ENCODE peak calls at places on chromosomes 11 and 22, in ten cellular contexts. One of them, this sample, is unnamed.

GRCh38 chr11:2306971-2307732 is 5.3 kb downstream of the TSPAN32 start:
- DNase-seq in cardiac muscle cell: no peak
- DNase-seq in colonic mucosa: no peak
- DNase-seq in heart right ventricle: no peak
- DNase-seq in A549: no peak
- DNase-seq in neural progenitor cell: no peak
- DNase-seq in breast epithelium: peak; percentile 47
- DNase-seq in IMR-90: peak; percentile 27
- DNase-seq in left ventricle myocardium inferior: no peak
- DNase-seq in PC-3: no peak
- DNase-seq in this sample: no peak

GRCh38 chr11:2395211-2395730 is 5.3 kb upstream of the TSSC4 start:
- DNase-seq in cardiac muscle cell: no peak
- DNase-seq in colonic mucosa: no peak
- DNase-seq in heart right ventricle: no peak
- DNase-seq in A549: no peak
- DNase-seq in neural progenitor cell: no peak
- DNase-seq in breast epithelium: no peak
- DNase-seq in IMR-90: no peak
- DNase-seq in left ventricle myocardium inferior: no peak
- DNase-seq in PC-3: no peak
- DNase-seq in this sample: no peak

GRCh38 chr11:102172127-102172848 is 62.0 kb downstream of the YAP1 start:
- DNase-seq in cardiac muscle cell: peak; percentile 76
- DNase-seq in colonic mucosa: no peak
- DNase-seq in heart right ventricle: no peak
- DNase-seq in A549: no peak
- DNase-seq in neural progenitor cell: no peak
- DNase-seq in breast epithelium: no peak
- DNase-seq in IMR-90: peak; percentile 54
- DNase-seq in left ventricle myocardium inferior: no peak
- DNase-seq in PC-3: peak; percentile 64
- DNase-seq in this sample: no peak

GRCh38 chr11:123640677-123641494 is 13.5 kb downstream of the SCN3B start:
- DNase-seq in cardiac muscle cell: peak; percentile 54
- DNase-seq in colonic mucosa: peak; percentile 37
- DNase-seq in heart right ventricle: peak; percentile 19
- DNase-seq in A549: peak; percentile 43
- DNase-seq in neural progenitor cell: peak; percentile 71
- DNase-seq in breast epithelium: no peak
- DNase-seq in IMR-90: peak; percentile 17
- DNase-seq in left ventricle myocardium inferior: peak; percentile 29
- DNase-seq in PC-3: peak; percentile 67
- DNase-seq in this sample: peak; percentile 65

GRCh38 chr11:111514216-111515031 is at the start of gene HOATZ:
- DNase-seq in cardiac muscle cell: peak; percentile 27
- DNase-seq in colonic mucosa: no peak
- DNase-seq in heart right ventricle: no peak
- DNase-seq in A549: no peak
- DNase-seq in neural progenitor cell: peak; percentile 95
- DNase-seq in breast epithelium: no peak
- DNase-seq in IMR-90: no peak
- DNase-seq in left ventricle myocardium inferior: no peak
- DNase-seq in PC-3: no peak
- DNase-seq in this sample: no peak

GRCh38 chr22:40525250-40525884 is 111.2 kb downstream of the MRTFA start:
- DNase-seq in cardiac muscle cell: peak; percentile 74
- DNase-seq in colonic mucosa: peak; percentile 60
- DNase-seq in heart right ventricle: peak; percentile 31
- DNase-seq in A549: no peak
- DNase-seq in neural progenitor cell: peak; percentile 41
- DNase-seq in breast epithelium: no peak
- DNase-seq in IMR-90: peak; percentile 46
- DNase-seq in left ventricle myocardium inferior: peak; percentile 53
- DNase-seq in PC-3: peak; percentile 48
- DNase-seq in this sample: peak; percentile 60

GRCh38 chr22:37896181-37896592 is 9.9 kb upstream of the MICALL1 start:
- DNase-seq in cardiac muscle cell: peak; percentile 51
- DNase-seq in colonic mucosa: peak; percentile 35
- DNase-seq in heart right ventricle: peak; percentile 30
- DNase-seq in A549: no peak
- DNase-seq in neural progenitor cell: no peak
- DNase-seq in breast epithelium: no peak
- DNase-seq in IMR-90: peak; percentile 33
- DNase-seq in left ventricle myocardium inferior: no peak
- DNase-seq in PC-3: peak; percentile 88
- DNase-seq in this sample: no peak

GRCh38 chr11:36601145-36601544 is 3.1 kb upstream of the RAG2 start:
- DNase-seq in cardiac muscle cell: no peak
- DNase-seq in colonic mucosa: no peak
- DNase-seq in heart right ventricle: no peak
- DNase-seq in A549: no peak
- DNase-seq in neural progenitor cell: no peak
- DNase-seq in breast epithelium: no peak
- DNase-seq in IMR-90: no peak
- DNase-seq in left ventricle myocardium inferior: no peak
- DNase-seq in PC-3: no peak
- DNase-seq in this sample: no peak

GRCh38 chr11:130181295-130182272 is 22.0 kb downstream of the ST14 start:
- DNase-seq in cardiac muscle cell: peak; percentile 67
- DNase-seq in colonic mucosa: peak; percentile 87
- DNase-seq in heart right ventricle: peak; percentile 23
- DNase-seq in A549: peak; percentile 27
- DNase-seq in neural progenitor cell: no peak
- DNase-seq in breast epithelium: no peak
- DNase-seq in IMR-90: peak; percentile 83
- DNase-seq in left ventricle myocardium inferior: no peak
- DNase-seq in PC-3: peak; percentile 89
- DNase-seq in this sample: peak; percentile 62

GRCh38 chr11:78338138-78338537 is 79.5 kb downstream of the GAB2 start:
- DNase-seq in cardiac muscle cell: no peak
- DNase-seq in colonic mucosa: no peak
- DNase-seq in heart right ventricle: no peak
- DNase-seq in A549: no peak
- DNase-seq in neural progenitor cell: no peak
- DNase-seq in breast epithelium: no peak
- DNase-seq in IMR-90: no peak
- DNase-seq in left ventricle myocardium inferior: no peak
- DNase-seq in PC-3: no peak
- DNase-seq in this sample: no peak

GRCh38 chr11:69848196-69848595 is 29.0 kb upstream of the FGF3 start:
- DNase-seq in cardiac muscle cell: peak; percentile 48
- DNase-seq in colonic mucosa: no peak
- DNase-seq in heart right ventricle: no peak
- DNase-seq in A549: no peak
- DNase-seq in neural progenitor cell: no peak
- DNase-seq in breast epithelium: no peak
- DNase-seq in IMR-90: peak; percentile 32
- DNase-seq in left ventricle myocardium inferior: no peak
- DNase-seq in PC-3: peak; percentile 25
- DNase-seq in this sample: no peak

GRCh38 chr11:126816655-126817054 is 183.9 kb downstream of the KIRREL3 start:
- DNase-seq in cardiac muscle cell: peak; percentile 7
- DNase-seq in colonic mucosa: no peak
- DNase-seq in heart right ventricle: no peak
- DNase-seq in A549: no peak
- DNase-seq in neural progenitor cell: peak; percentile 16
- DNase-seq in breast epithelium: no peak
- DNase-seq in IMR-90: no peak
- DNase-seq in left ventricle myocardium inferior: no peak
- DNase-seq in PC-3: no peak
- DNase-seq in this sample: peak; percentile 44
- H3K27ac ChIP-seq in cardiac muscle cell: no peak overlapping the region
- H3K27ac ChIP-seq in colonic mucosa: no peak overlapping the region
- H3K27ac ChIP-seq in heart right ventricle: no peak overlapping the region
- H3K27ac ChIP-seq in A549: peak overlapping the region; percentile 34
- H3K27ac ChIP-seq in neural progenitor cell: peak overlapping the region; percentile 14
- H3K27ac ChIP-seq in breast epithelium: no peak overlapping the region
- H3K27ac ChIP-seq in IMR-90: peak overlapping the region; percentile 39
- H3K27ac ChIP-seq in left ventricle myocardium inferior: no peak overlapping the region
- H3K27ac ChIP-seq in PC-3: no peak overlapping the region
- H3K27ac ChIP-seq in this sample: peak overlapping the region; percentile 35

GRCh38 chr11:114129699-114130659 is 70.5 kb downstream of the ZBTB16 start:
- DNase-seq in cardiac muscle cell: no peak
- DNase-seq in colonic mucosa: no peak
- DNase-seq in heart right ventricle: no peak
- DNase-seq in A549: no peak
- DNase-seq in neural progenitor cell: peak; percentile 25
- DNase-seq in breast epithelium: no peak
- DNase-seq in IMR-90: no peak
- DNase-seq in left ventricle myocardium inferior: no peak
- DNase-seq in PC-3: no peak
- DNase-seq in this sample: no peak
- H3K4me3 ChIP-seq in cardiac muscle cell: no peak overlapping the region
- H3K4me3 ChIP-seq in colonic mucosa: no peak overlapping the region
- H3K4me3 ChIP-seq in heart right ventricle: no peak overlapping the region
- H3K4me3 ChIP-seq in A549: no peak overlapping the region
- H3K4me3 ChIP-seq in neural progenitor cell: no peak overlapping the region
- H3K4me3 ChIP-seq in breast epithelium: no peak overlapping the region
- H3K4me3 ChIP-seq in IMR-90: no peak overlapping the region
- H3K4me3 ChIP-seq in left ventricle myocardium inferior: peak overlapping the region; percentile 11
- H3K4me3 ChIP-seq in PC-3: no peak overlapping the region
- H3K4me3 ChIP-seq in this sample: no peak overlapping the region

DNA sequence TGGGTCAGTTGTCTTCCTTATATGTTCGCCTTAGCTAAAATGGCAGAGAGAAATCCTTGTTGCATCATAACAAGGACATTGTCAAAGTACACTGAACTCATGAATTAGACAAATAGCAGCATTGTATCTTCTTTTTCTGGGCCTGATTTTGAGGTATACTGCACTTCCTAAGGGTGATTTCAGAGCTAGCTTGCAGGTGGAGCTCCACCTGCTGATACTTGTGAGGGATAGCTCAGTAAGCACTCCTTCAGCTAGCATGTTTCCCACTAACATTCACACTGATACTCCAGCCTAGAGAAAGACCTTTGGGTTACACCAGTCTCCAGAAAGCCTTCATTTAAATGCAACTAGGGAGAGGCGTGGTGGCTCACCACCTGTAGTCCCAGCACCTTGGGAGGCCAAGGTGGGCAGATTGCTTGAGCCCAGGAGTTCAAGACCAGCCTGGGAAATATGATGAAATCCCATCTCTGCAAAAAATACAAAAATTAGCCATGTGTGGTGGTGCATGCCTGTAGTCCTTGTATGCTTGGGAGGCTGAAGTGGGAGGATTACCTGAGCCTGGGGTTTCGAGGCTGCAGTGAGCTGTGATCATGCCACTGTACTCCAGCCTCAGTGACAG is 29.8 kb downstream of the JAM3 start:
- DNase-seq in cardiac muscle cell: no peak
- DNase-seq in colonic mucosa: no peak
- DNase-seq in heart right ventricle: no peak
- DNase-seq in A549: no peak
- DNase-seq in neural progenitor cell: no peak
- DNase-seq in breast epithelium: no peak
- DNase-seq in IMR-90: no peak
- DNase-seq in left ventricle myocardium inferior: no peak
- DNase-seq in PC-3: peak; percentile 53
- DNase-seq in this sample: peak; percentile 13
- TF ChIP-seq CTCF in cardiac muscle cell: no peak
- TF ChIP-seq CTCF in colonic mucosa: peak; percentile 19
- TF ChIP-seq CTCF in heart right ventricle: no peak
- TF ChIP-seq CTCF in A549: no peak
- TF ChIP-seq CTCF in neural progenitor cell: peak; percentile 34
- TF ChIP-seq CTCF in breast epithelium: no peak
- TF ChIP-seq CTCF in IMR-90: no peak
- TF ChIP-seq CTCF in left ventricle myocardium inferior: peak; percentile 44
- TF ChIP-seq CTCF in PC-3: peak; percentile 66
- TF ChIP-seq CTCF in this sample: peak; percentile 73

GRCh38 chr11:12044799-12045198 is 36.4 kb upstream of the DKK3 start:
- DNase-seq in cardiac muscle cell: no peak
- DNase-seq in colonic mucosa: no peak
- DNase-seq in heart right ventricle: no peak
- DNase-seq in A549: no peak
- DNase-seq in neural progenitor cell: no peak
- DNase-seq in breast epithelium: no peak
- DNase-seq in IMR-90: no peak
- DNase-seq in left ventricle myocardium inferior: no peak
- DNase-seq in PC-3: no peak
- DNase-seq in this sample: no peak

GRCh38 chr11:12045914-12046635 is 37.6 kb upstream of the DKK3 start:
- DNase-seq in cardiac muscle cell: no peak
- DNase-seq in colonic mucosa: no peak
- DNase-seq in heart right ventricle: no peak
- DNase-seq in A549: no peak
- DNase-seq in neural progenitor cell: no peak
- DNase-seq in breast epithelium: no peak
- DNase-seq in IMR-90: peak; percentile 39
- DNase-seq in left ventricle myocardium inferior: no peak
- DNase-seq in PC-3: no peak
- DNase-seq in this sample: no peak

GRCh38 chr11:12043959-12044772 is 35.7 kb upstream of the DKK3 start:
- DNase-seq in cardiac muscle cell: peak; percentile 92
- DNase-seq in colonic mucosa: peak; percentile 78
- DNase-seq in heart right ventricle: peak; percentile 81
- DNase-seq in A549: peak; percentile 80
- DNase-seq in neural progenitor cell: peak; percentile 78
- DNase-seq in breast epithelium: peak; percentile 79
- DNase-seq in IMR-90: peak; percentile 100
- DNase-seq in left ventricle myocardium inferior: peak; percentile 72
- DNase-seq in PC-3: peak; percentile 96
- DNase-seq in this sample: peak; percentile 62

GRCh38 chr11:12048936-12049790 is 40.7 kb upstream of the DKK3 start:
- DNase-seq in cardiac muscle cell: peak; percentile 39
- DNase-seq in colonic mucosa: no peak
- DNase-seq in heart right ventricle: no peak
- DNase-seq in A549: no peak
- DNase-seq in neural progenitor cell: no peak
- DNase-seq in breast epithelium: no peak
- DNase-seq in IMR-90: peak; percentile 42
- DNase-seq in left ventricle myocardium inferior: no peak
- DNase-seq in PC-3: peak; percentile 27
- DNase-seq in this sample: peak; percentile 59

DNA sequence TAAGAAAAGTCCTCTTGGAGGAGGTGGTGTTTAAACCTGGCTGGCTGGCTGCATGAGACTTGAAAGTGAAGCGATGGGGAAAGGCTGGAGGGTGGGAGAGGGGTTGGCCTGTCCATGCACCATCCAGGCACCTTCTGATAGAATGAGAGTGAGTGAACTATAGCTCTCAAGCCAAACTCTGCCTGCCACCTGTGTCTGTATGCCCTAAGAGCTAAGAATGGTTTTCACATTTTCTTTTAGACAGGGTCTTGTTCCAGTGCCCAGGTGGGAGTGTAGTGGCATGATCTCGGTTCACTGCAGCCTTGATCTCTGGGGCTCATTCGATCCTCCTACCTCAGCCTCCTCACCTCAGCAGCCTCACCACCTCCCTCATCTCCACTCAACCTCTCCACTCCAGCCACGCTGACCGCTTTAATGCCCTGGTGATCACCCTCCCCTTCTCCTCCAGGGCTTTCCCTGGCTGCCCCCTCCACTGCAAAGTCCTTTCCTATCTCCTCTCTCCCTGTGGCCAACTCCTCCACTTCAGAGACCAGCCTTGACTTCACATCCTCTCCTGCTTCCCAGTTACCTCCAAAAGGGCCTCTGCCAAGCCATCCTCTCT is 38.3 kb upstream of the DKK3 start:
- DNase-seq in cardiac muscle cell: no peak
- DNase-seq in colonic mucosa: no peak
- DNase-seq in heart right ventricle: no peak
- DNase-seq in A549: no peak
- DNase-seq in neural progenitor cell: no peak
- DNase-seq in breast epithelium: no peak
- DNase-seq in IMR-90: no peak
- DNase-seq in left ventricle myocardium inferior: no peak
- DNase-seq in PC-3: no peak
- DNase-seq in this sample: no peak
- H3K27ac ChIP-seq in cardiac muscle cell: no peak overlapping the region
- H3K27ac ChIP-seq in colonic mucosa: no peak overlapping the region
- H3K27ac ChIP-seq in heart right ventricle: no peak overlapping the region
- H3K27ac ChIP-seq in A549: peak overlapping the region; percentile 83
- H3K27ac ChIP-seq in neural progenitor cell: no peak overlapping the region
- H3K27ac ChIP-seq in breast epithelium: no peak overlapping the region
- H3K27ac ChIP-seq in IMR-90: peak overlapping the region; percentile 19
- H3K27ac ChIP-seq in left ventricle myocardium inferior: no peak overlapping the region
- H3K27ac ChIP-seq in PC-3: no peak overlapping the region
- H3K27ac ChIP-seq in this sample: no peak overlapping the region